ENCODE peak calls at places on chromosomes 4 and X, in six cellular contexts. K, P, G, D, B and T are unnamed samples.

GRCh38 chr4:36189511-36190226 is 54.6 kb downstream of the ARAP2 start:
- DNase-seq in K (no peak), P (no peak), G (no peak), D (no peak), B (no peak), T (no peak)

GRCh38 chr4:139839664-139840063 is 174.0 kb downstream of the MGST2 start:
- DNase-seq in K (no peak), P (no peak), G (no peak), D (no peak), B (no peak), T (no peak)

GRCh38 chr4:1294891-1295290 is 5.2 kb downstream of the MAEA start:
- DNase-seq in K (no peak), P (no peak), G (no peak), D (no peak), B (no peak), T (no peak)

GRCh38 chr4:152843476-152844107 is 63.8 kb downstream of the ARFIP1 start:
- DNase-seq in K (no peak), P (peak), G (no peak), D (peak), B (no peak), T (no peak)

GRCh38 chrX:155997436-155997835 is at the start of gene IL9R:
- DNase-seq in K (no peak), P (no peak), G (no peak), D (no peak), B (no peak), T (no peak)

GRCh38 chrX:29852767-29853166 is 362.6 kb upstream of the MAGEB2 start:
- DNase-seq in K (peak), P (peak), G (no peak), D (no peak), B (no peak), T (no peak)

GRCh38 chrX:154046262-154046771 is 26.6 kb upstream of the IRAK1 start:
- DNase-seq in K (peak), P (peak), G (no peak), D (no peak), B (no peak), T (no peak)

GRCh38 chr4:67624939-67625338 is 66.4 kb downstream of the STAP1 start:
- DNase-seq in K (no peak), P (no peak), G (no peak), D (no peak), B (no peak), T (no peak)

GRCh38 chrX:140933874-140934655 is 68.3 kb upstream of the SPANXB1 start:
- DNase-seq in K (no peak), P (no peak), G (no peak), D (no peak), B (no peak), T (no peak)
- H3K9ac ChIP-seq in K (no peak), P (no peak), G (no peak), D (no peak), B (no peak), T (no peak)

DNA sequence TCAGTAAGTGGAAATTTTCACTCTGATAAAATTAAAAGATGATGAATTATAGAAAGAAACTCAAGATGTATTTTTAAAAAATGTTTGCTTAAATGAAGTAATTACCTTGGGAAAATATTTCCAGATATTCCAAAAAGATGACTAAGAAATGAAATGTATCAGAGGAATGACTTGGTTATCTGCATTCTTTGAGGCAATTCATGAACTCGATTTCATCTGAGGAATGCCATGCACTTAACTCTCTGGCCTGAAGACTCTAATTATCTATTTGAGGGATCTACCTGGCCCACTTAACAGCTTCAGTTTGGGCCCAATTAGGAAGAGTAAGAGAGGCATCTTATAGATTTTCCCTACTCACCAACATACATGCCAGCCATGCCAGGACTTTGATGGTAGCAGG is 182.3 kb downstream of the INPP4B start:
- DNase-seq in K (peak), P (no peak), G (no peak), D (no peak), B (no peak), T (peak)
- H4K91ac ChIP-seq in K (no peak), P (no peak), G (no peak), D (no peak), B (no peak), T (no peak)

DNA sequence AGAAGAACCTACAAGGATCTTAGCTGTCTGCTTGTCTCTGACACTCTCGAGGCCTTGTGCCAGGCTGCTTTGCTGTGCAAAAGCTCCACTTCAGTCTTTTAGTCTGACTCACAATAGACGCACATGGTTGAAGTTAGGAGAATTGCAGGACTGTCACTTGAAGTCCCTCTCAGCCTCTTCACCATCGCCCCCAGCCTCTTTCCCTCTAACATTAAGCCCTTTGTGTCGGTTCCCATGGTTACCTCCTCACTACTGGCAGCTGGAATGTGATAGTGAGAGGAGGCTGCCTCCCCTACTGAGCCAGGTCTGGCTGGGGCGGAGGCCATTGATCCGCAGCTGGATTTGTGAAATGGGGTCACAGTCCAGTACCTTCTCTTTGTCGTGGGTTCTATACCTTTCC is 201.8 kb downstream of the SOWAHB start:
- DNase-seq in K (peak), P (peak), G (peak), D (peak), B (no peak), T (no peak)
- H3K9ac ChIP-seq in K (peak), P (no peak), G (no peak), D (no peak), B (no peak), T (no peak)

DNA sequence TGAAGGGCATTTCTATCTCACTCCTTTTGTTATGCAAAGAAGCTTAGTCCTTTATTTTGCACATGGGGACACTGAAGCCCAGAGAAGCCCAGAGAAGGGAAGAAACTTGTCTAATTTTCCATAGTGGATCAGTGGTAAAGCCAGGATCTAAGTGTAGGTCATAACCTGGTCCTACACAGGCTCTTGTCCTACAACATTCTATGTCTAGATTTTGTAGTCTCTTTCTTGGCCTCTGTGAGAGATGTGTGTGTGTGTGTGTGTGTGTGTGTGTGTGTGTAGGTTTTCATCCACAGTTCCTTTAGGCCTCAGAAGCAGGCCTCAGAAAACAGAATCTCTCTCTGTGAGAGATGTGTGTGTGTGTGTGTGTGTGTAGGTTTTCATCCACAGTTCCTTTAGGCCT is 38.3 kb downstream of the VSIG4 start:
- DNase-seq in K (no peak), P (no peak), G (no peak), D (no peak), B (no peak), T (no peak)
- H4K91ac ChIP-seq in K (no peak), P (no peak), G (no peak), D (no peak), B (no peak), T (no peak)

GRCh38 chr4:121071640-121072037 is 696 bp downstream of the NDNF start:
- DNase-seq in K (no peak), P (no peak), G (no peak), D (no peak), B (no peak), T (no peak)

GRCh38 chr4:121070696-121071639 is 1.4 kb downstream of the NDNF start:
- DNase-seq in K (no peak), P (peak), G (peak), D (peak), B (no peak), T (peak)

GRCh38 chr4:121073672-121074386 is 1.5 kb upstream of the NDNF start:
- DNase-seq in K (no peak), P (no peak), G (no peak), D (no peak), B (no peak), T (no peak)

GRCh38 chr4:121072836-121073362 is 564 bp upstream of the NDNF start:
- DNase-seq in K (no peak), P (no peak), G (peak), D (peak), B (no peak), T (no peak)

GRCh38 chr4:121072080-121072835 is at the start of gene NDNF:
- DNase-seq in K (peak), P (peak), G (peak), D (peak), B (no peak), T (no peak)
- H3K9ac ChIP-seq in K (no peak), P (peak), G (peak), D (no peak), B (no peak), T (peak)

DNA sequence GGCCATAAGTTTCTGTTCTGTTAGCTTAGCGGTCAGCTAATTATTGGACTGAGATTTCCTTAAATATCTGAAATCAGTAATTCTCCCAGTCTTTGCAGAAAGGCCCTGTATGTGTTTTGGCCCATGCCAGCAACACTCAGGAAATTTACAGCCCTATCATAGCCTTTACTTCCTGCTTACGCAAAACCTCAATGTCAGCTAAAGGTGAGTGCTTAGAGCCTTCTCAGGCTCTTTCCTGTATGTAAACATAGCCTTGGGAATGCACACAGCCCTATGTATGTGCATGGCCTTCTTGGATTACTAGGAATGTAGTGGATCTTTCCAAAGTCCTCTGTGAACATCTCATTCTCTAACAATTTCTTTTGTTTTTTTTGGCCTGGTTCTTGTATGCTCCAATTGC is 200.0 kb downstream of the PPP1R2C start:
- DNase-seq in K (no peak), P (no peak), G (no peak), D (no peak), B (no peak), T (no peak)
- H4K91ac ChIP-seq in K (no peak), P (no peak), G (no peak), D (no peak), B (no peak), T (no peak)

GRCh38 chrX:108399427-108400165 is 38.6 kb downstream of the COL4A6 start:
- DNase-seq in K (peak), P (no peak), G (no peak), D (no peak), B (no peak), T (no peak)
- H3K9ac ChIP-seq in K (no peak), P (no peak), G (no peak), D (no peak), B (no peak), T (no peak)